ENCODE peak calls at places on chromosomes 6 and 20, in seven cellular contexts. R is mucosa of descending colon, C is colonic mucosa, D is LNCaP clone FGC, M is astrocyte of the spinal cord, Z is lower lobe of right lung, B is right lobe of liver. U is an unnamed sample.

GRCh38 chr6:22442826-22443225 is 126.5 kb upstream of the HDGFL1 start:
- DNase-seq in M (no peak), D (no peak), B (no peak), R (no peak), C (no peak), Z (no peak), U (no peak)

GRCh38 chr6:117536317-117536716 is 53.8 kb downstream of the DCBLD1 start:
- DNase-seq in Z (no peak), M (peak), D (no peak), B (no peak), R (no peak), C (no peak), U (no peak)

GRCh38 chr20:4998160-4998651 is 3.1 kb downstream of the SLC23A2 start:
- DNase-seq in M (no peak), R (no peak), Z (no peak), C (no peak), B (no peak), D (no peak), U (no peak)

GRCh38 chr6:11033825-11034224 is 10.3 kb downstream of the ELOVL2 start:
- DNase-seq in C (no peak), D (no peak), Z (no peak), R (no peak), B (no peak), M (peak), U (peak)

GRCh38 chr20:54115172-54115854 is 44.9 kb upstream of the BCAS1 start:
- DNase-seq in C (no peak), R (peak), M (no peak), Z (peak), D (no peak), B (no peak), U (peak)

GRCh38 chr20:59018817-59019216 is 412 bp upstream of the TUBB1 start:
- DNase-seq in R (no peak), Z (no peak), M (no peak), D (no peak), C (no peak), B (no peak), U (no peak)

GRCh38 chr6:37460805-37461204 is 27.8 kb downstream of the CMTR1 start:
- DNase-seq in R (no peak), Z (no peak), M (peak), C (no peak), B (no peak), D (no peak), U (no peak)

GRCh38 chr6:109644131-109644530 is 46.9 kb downstream of the AK9 start:
- DNase-seq in R (no peak), B (no peak), Z (no peak), D (no peak), C (no peak), M (no peak), U (no peak)

GRCh38 chr20:49052334-49052733 is 6.2 kb downstream of the CSE1L start:
- DNase-seq in Z (no peak), B (no peak), R (no peak), D (no peak), C (no peak), M (no peak), U (no peak)

GRCh38 chr20:11454966-11455799 is 462.5 kb upstream of the BTBD3 start:
- DNase-seq in M (peak), D (no peak), Z (no peak), R (peak), C (peak), B (no peak), U (peak)

GRCh38 chr20:61668771-61669503 is 396.7 kb downstream of the TAF4 start:
- DNase-seq in R (peak), Z (peak), B (peak), C (no peak), M (no peak), D (no peak), U (no peak)

GRCh38 chr6:107509506-107509905 is 19.6 kb downstream of the SOBP start:
- DNase-seq in M (peak), D (peak), R (no peak), C (no peak), B (no peak), Z (no peak), U (no peak)

GRCh38 chr6:32637219-32637880 is at the start of gene HLA-DQA1:
- DNase-seq in C (no peak), Z (no peak), M (no peak), B (no peak), R (no peak), D (no peak), U (no peak)

GRCh38 chr6:165487950-165488349 is 175.1 kb downstream of the PDE10A start:
- DNase-seq in Z (no peak), R (no peak), M (no peak), B (no peak), C (no peak), D (no peak), U (no peak)

GRCh38 chr20:57718490-57719009 is 8.7 kb upstream of the PMEPA1 start:
- DNase-seq in Z (peak), M (peak), R (peak), C (peak), B (peak), D (peak), U (peak)

GRCh38 chr6:33673847-33674246 is 37.7 kb downstream of the UQCC2 start:
- DNase-seq in D (no peak), C (no peak), R (no peak), M (no peak), Z (no peak), B (no peak), U (no peak)

GRCh38 chr6:98871057-98871456 is 36.7 kb downstream of the POU3F2 start:
- DNase-seq in M (peak), R (no peak), B (no peak), C (no peak), Z (no peak), D (peak), U (peak)

GRCh38 chr20:31830406-31830981 is 11.3 kb downstream of the MYLK2 start:
- DNase-seq in R (no peak), D (no peak), Z (no peak), B (peak), C (no peak), M (no peak), U (no peak)

GRCh38 chr20:32494498-32495216 is 90.5 kb downstream of the NOL4L start:
- DNase-seq in Z (no peak), D (no peak), R (peak), M (no peak), B (peak), C (no peak), U (no peak)

GRCh38 chr20:63190828-63191227 is 25.1 kb downstream of the YTHDF1 start:
- DNase-seq in D (no peak), R (no peak), M (no peak), B (no peak), Z (no peak), C (no peak), U (no peak)

GRCh38 chr6:52049252-52050050 is 38.0 kb downstream of the PKHD1 start:
- DNase-seq in C (no peak), Z (no peak), M (peak), B (no peak), D (peak), R (no peak), U (peak)

GRCh38 chr6:149471801-149472200 is 13.0 kb downstream of the ZC3H12D start:
- DNase-seq in M (no peak), B (no peak), D (no peak), Z (no peak), R (no peak), C (no peak), U (no peak)

GRCh38 chr6:96812077-96812703 is 25.1 kb downstream of the GPR63 start:
- DNase-seq in D (no peak), Z (no peak), B (no peak), R (no peak), C (no peak), M (peak), U (no peak)

GRCh38 chr6:73519943-73520687 is 717 bp downstream of the EEF1A1 start:
- DNase-seq in D (no peak), B (peak), C (peak), Z (peak), M (peak), R (peak), U (peak)

GRCh38 chr20:49104365-49104648 is 58.2 kb downstream of the CSE1L start:
- DNase-seq in Z (no peak), M (no peak), B (no peak), D (no peak), C (no peak), R (no peak), U (no peak)

GRCh38 chr6:159966981-159967380 is 1.9 kb upstream of the IGF2R start:
- DNase-seq in M (no peak), D (no peak), Z (no peak), B (no peak), R (no peak), C (no peak), U (no peak)

GRCh38 chr20:13800728-13801134 is 15.9 kb downstream of the NDUFAF5 start:
- DNase-seq in M (peak), Z (peak), R (peak), C (peak), B (peak), D (peak), U (peak)

GRCh38 chr6:45073771-45074170 is 254.4 kb upstream of the RUNX2 start:
- DNase-seq in M (no peak), B (no peak), Z (no peak), D (no peak), R (no peak), C (no peak), U (no peak)

GRCh38 chr6:158046201-158047119 is 64.8 kb downstream of the SYNJ2 start:
- DNase-seq in Z (peak), C (no peak), D (no peak), M (no peak), R (peak), B (no peak), U (no peak)

GRCh38 chr6:80872194-80872950 is 765.9 kb downstream of the BCKDHB start:
- DNase-seq in D (no peak), R (no peak), Z (no peak), B (peak), M (peak), C (no peak), U (peak)

GRCh38 chr20:36462440-36463211 is 78.7 kb upstream of the MYL9 start:
- DNase-seq in Z (peak), M (peak), R (peak), C (peak), D (no peak), B (no peak), U (no peak)

GRCh38 chr6:168181776-168182765 is 103.1 kb upstream of the FRMD1 start:
- DNase-seq in D (no peak), Z (peak), M (no peak), R (no peak), B (no peak), C (peak), U (no peak)

DNA sequence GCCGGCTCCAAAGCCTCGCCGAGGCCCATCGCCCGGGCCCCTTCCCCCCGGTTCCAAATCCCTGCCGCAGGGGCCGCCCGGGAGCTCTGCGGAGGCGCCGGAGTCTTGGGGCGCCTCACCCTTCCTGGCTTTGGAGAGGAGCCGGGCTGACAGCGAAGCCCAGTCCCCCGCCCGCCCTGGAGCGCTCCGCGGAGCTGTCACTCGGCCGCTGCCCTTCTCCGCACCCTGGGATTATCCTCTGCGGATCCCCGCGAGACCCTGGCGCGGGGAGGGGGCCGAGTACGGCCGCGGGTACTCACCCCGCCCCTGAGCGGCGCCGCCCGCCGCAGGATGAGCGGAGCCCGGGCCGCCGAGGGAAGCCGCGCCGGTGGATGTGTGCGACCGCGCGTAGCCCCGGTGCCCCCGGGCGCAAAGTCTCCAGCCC is 343 bp downstream of the SNAP91 start:
- DNase-seq in R (no peak), Z (peak), B (no peak), M (peak), C (no peak), D (no peak), U (no peak)
- H3K4me3 ChIP-seq in R (no peak), Z (peak), B (no peak), M (peak), C (peak), D (peak), U (peak)

DNA sequence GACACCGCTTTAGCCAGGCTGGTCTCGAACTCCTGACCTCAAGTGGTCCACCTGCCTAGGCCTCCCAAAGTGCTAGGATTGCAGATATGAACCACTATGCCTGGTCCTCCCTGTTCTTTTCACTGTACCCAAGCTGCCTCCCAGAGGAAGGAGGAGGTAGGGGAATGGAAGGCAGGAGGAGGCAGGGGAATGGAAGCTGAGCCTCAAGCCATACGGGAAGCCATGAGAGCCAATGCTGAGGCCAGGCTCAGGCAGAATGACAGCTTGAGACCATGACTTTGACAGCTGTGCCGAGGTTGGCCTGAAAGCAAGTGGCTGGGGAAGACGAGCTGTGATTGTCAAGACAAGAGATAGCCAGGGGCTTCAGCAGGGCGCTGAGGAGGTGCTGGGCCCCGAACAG is 13.6 kb upstream of the ZNF335 start:
- DNase-seq in Z (peak), D (no peak), C (no peak), R (no peak), B (peak), M (no peak), U (no peak)
- TF ChIP-seq CTCF in Z (no peak), D (no peak), C (no peak), R (no peak), B (no peak), M (peak), U (peak)

GRCh38 chr6:140636237-140636636 is 1261.8 kb upstream of the CITED2 start:
- DNase-seq in R (no peak), Z (no peak), B (no peak), D (no peak), M (no peak), C (no peak), U (no peak)

GRCh38 chr6:140641412-140641811 is 1267.0 kb upstream of the CITED2 start:
- DNase-seq in Z (no peak), R (no peak), B (no peak), M (no peak), D (no peak), C (no peak), U (no peak)

DNA sequence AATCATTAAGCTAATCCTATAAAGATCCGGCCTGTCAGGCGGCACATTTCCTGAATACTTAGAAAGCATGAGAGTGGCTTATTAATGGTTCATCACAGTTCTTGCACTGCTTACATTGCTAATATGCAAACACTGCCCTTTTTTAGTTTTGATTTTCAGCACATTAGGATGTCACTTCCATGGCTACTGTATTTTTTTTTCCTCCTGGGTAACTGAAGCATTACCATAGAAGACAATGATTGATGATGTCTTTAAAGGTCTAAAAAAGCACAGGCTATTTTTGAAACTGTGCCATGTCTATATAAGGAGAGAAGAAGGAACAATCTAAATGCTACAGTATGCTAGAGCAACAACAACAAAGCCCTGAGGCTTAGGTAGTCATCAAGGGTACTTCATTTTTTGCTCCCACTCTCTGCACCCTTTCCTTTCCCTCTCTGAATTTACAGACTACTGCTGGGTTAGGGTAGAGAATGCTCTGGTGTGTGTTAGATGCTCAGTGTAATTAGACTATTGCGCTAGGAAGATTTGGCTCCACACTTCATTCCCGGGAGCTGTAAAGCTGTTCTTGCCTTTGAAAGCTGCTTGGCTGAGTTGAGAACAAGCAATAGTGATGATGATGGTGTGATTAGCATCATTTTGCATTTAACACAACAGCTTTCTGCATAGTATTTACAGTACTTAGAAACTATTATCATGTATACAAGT is 1262.4 kb upstream of the CITED2 start:
- DNase-seq in R (no peak), C (no peak), D (no peak), B (no peak), Z (no peak), M (no peak), U (no peak)
- H3K4me3 ChIP-seq in R (no peak), C (no peak), D (no peak), B (no peak), Z (no peak), M (no peak), U (no peak)

GRCh38 chr6:13711384-13711725 is 280 bp downstream of the RANBP9 start:
- DNase-seq in M (no peak), Z (no peak), B (no peak), R (no peak), C (no peak), D (no peak), U (no peak)
- TF ChIP-seq CTCF in M (peak), Z (peak), B (no peak), R (no peak), C (no peak), D (peak), U (peak)

GRCh38 chr6:30915591-30915946 is 1.5 kb downstream of the VARS2 start:
- DNase-seq in B (peak), D (peak), Z (peak), R (no peak), C (peak), M (peak), U (peak)
- H3K4me3 ChIP-seq in B (no peak), D (peak), Z (peak), R (no peak), C (no peak), M (no peak), U (no peak)

GRCh38 chr6:145502417-145502816 is 232.9 kb downstream of the EPM2A start:
- DNase-seq in C (no peak), R (no peak), Z (no peak), D (no peak), M (no peak), B (no peak), U (no peak)

GRCh38 chr6:145507251-145507650 is 228.1 kb downstream of the EPM2A start:
- DNase-seq in C (no peak), D (no peak), M (no peak), B (no peak), R (no peak), Z (no peak), U (no peak)

GRCh38 chr6:145506554-145506953 is 228.8 kb downstream of the EPM2A start:
- DNase-seq in M (no peak), D (no peak), Z (no peak), B (no peak), R (no peak), C (no peak), U (no peak)

GRCh38 chr6:145508107-145508506 is 227.2 kb downstream of the EPM2A start:
- DNase-seq in Z (no peak), R (no peak), D (no peak), B (no peak), C (no peak), M (no peak), U (no peak)
- TF ChIP-seq CTCF in Z (no peak), R (no peak), D (no peak), B (no peak), C (no peak), M (peak), U (no peak)

GRCh38 chr20:45352729-45353128 is 4.5 kb upstream of the SDC4 start:
- DNase-seq in C (no peak), R (no peak), D (no peak), M (no peak), Z (no peak), B (no peak), U (no peak)

GRCh38 chr20:45355685-45356084 is 7.3 kb upstream of the SYS1 start:
- DNase-seq in C (no peak), D (no peak), B (no peak), R (no peak), M (no peak), Z (no peak), U (no peak)

GRCh38 chr20:45353746-45354145 is 5.5 kb upstream of the SDC4 start:
- DNase-seq in D (no peak), Z (no peak), M (no peak), C (no peak), B (no peak), R (no peak), U (no peak)

GRCh38 chr20:45354423-45355208 is 6.4 kb upstream of the SDC4 start:
- DNase-seq in C (no peak), Z (no peak), B (no peak), D (no peak), M (peak), R (no peak), U (no peak)

GRCh38 chr20:45355209-45355608 is 7.0 kb upstream of the SDC4 start:
- DNase-seq in Z (no peak), B (no peak), M (peak), C (no peak), R (no peak), D (no peak), U (no peak)
- H3K4me3 ChIP-seq in Z (no peak), B (no peak), M (no peak), C (no peak), R (no peak), D (no peak), U (no peak)

GRCh38 chr6:9086331-9086730 is 651.0 kb upstream of the SLC35B3 start:
- DNase-seq in B (no peak), M (no peak), Z (no peak), R (no peak), C (no peak), D (no peak), U (no peak)
- TF ChIP-seq CTCF in B (no peak), M (no peak), Z (no peak), R (no peak), C (no peak), D (no peak), U (no peak)

GRCh38 chr6:26155066-26155925 is 68.1 kb downstream of the HFE start:
- DNase-seq in B (no peak), D (no peak), M (peak), C (peak), Z (peak), R (peak), U (no peak)
- H3K4me3 ChIP-seq in B (peak), D (peak), M (peak), C (peak), Z (peak), R (no peak), U (peak)

DNA sequence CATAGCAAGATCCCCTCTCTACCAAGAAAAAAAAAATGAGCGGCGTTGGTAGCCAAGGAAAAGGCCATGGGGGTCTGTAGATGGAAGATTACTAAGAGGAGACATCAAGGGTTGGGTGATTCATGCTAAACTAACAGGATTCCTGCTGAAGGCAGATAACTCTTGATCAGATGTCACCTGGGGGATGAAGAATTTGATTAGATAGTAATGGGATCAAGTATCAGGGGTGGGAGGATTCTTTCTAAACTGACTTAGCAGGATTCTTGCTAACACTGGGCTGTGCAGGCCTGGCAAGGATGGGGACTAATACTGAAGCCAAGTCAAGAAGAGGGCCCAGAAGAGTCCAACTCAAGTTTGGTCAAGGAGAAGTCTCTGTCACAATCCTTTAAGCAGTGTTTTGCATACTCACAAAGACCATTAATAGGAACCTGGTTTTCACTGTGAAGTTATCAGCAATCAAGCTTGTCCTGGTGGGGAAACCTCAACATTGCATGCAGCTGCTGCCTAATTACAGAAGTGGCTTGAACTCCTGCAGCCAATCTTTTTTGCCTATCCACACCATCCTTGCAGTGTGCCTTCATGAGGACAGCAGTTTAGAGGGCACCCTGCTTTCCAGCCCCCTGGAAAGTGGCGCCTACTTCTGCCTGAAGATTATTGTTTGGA is 61.3 kb downstream of the ANKRD6 start:
- DNase-seq in M (no peak), D (no peak), B (no peak), R (no peak), Z (no peak), C (no peak), U (no peak)
- TF ChIP-seq CTCF in M (peak), D (no peak), B (no peak), R (no peak), Z (no peak), C (no peak), U (no peak)

U was measured in AG09309.